ENCODE peak calls at places on chromosomes 1 and 21, in six cellular contexts. I is choroid plexus epithelial cell, L is A549, B is WERI-Rb-1, T is ovary, W is cardiac muscle cell. P is an unnamed sample.

GRCh38 chr1:24384251-24385090 is 29.1 kb downstream of the STPG1 start:
- DNase-seq in I (peak), L (no peak), B (no peak), T (no peak), W (peak), P (no peak)

GRCh38 chr1:38680801-38681510 is 178.6 kb downstream of the RRAGC start:
- DNase-seq in I (peak), L (no peak), B (no peak), T (no peak), W (peak), P (peak)

GRCh38 chr1:66982561-66983285 is 57.9 kb downstream of the MIER1 start:
- DNase-seq in I (no peak), L (no peak), B (no peak), T (no peak), W (no peak), P (no peak)

GRCh38 chr1:11383553-11384169 is 95.3 kb upstream of the DISP3 start:
- DNase-seq in I (no peak), L (no peak), B (no peak), T (no peak), W (peak), P (no peak)

GRCh38 chr1:168728452-168729404 is at the start of gene DPT:
- DNase-seq in I (no peak), L (no peak), B (no peak), T (no peak), W (peak), P (no peak)

GRCh38 chr1:62716397-62716796 is 28.2 kb upstream of the DOCK7 start:
- DNase-seq in I (no peak), L (no peak), B (no peak), T (no peak), W (no peak), P (no peak)

GRCh38 chr1:234976880-234977680 is 151.6 kb downstream of the TOMM20 start:
- DNase-seq in I (no peak), L (no peak), B (no peak), T (no peak), W (no peak), P (no peak)

GRCh38 chr1:89901957-89902669 is 81.3 kb downstream of the LRRC8D start:
- DNase-seq in I (no peak), L (no peak), B (no peak), T (no peak), W (no peak), P (no peak)

GRCh38 chr1:145796753-145797152 is 27.1 kb downstream of the RNF115 start:
- DNase-seq in I (no peak), L (no peak), B (no peak), T (no peak), W (no peak), P (no peak)

GRCh38 chr1:55064861-55065263 is 25.5 kb downstream of the PCSK9 start:
- DNase-seq in I (peak), L (peak), B (no peak), T (no peak), W (peak), P (no peak)

GRCh38 chr1:82733645-82734044 is 932.9 kb downstream of the ADGRL2 start:
- DNase-seq in I (no peak), L (no peak), B (no peak), T (no peak), W (no peak), P (no peak)

GRCh38 chr1:40974945-40975344 is 4.6 kb upstream of the CTPS1 start:
- DNase-seq in I (no peak), L (no peak), B (no peak), T (no peak), W (no peak), P (no peak)

GRCh38 chr1:222974496-222974895 is 159.7 kb downstream of the DISP1 start:
- DNase-seq in I (peak), L (no peak), B (no peak), T (no peak), W (peak), P (no peak)

GRCh38 chr1:23916209-23917131 is 3.3 kb upstream of the CNR2 start:
- DNase-seq in I (peak), L (peak), B (peak), T (peak), W (peak), P (peak)

GRCh38 chr21:37671381-37671780 is 244.9 kb downstream of the KCNJ6 start:
- DNase-seq in I (no peak), L (no peak), B (no peak), T (no peak), W (no peak), P (no peak)

DNA sequence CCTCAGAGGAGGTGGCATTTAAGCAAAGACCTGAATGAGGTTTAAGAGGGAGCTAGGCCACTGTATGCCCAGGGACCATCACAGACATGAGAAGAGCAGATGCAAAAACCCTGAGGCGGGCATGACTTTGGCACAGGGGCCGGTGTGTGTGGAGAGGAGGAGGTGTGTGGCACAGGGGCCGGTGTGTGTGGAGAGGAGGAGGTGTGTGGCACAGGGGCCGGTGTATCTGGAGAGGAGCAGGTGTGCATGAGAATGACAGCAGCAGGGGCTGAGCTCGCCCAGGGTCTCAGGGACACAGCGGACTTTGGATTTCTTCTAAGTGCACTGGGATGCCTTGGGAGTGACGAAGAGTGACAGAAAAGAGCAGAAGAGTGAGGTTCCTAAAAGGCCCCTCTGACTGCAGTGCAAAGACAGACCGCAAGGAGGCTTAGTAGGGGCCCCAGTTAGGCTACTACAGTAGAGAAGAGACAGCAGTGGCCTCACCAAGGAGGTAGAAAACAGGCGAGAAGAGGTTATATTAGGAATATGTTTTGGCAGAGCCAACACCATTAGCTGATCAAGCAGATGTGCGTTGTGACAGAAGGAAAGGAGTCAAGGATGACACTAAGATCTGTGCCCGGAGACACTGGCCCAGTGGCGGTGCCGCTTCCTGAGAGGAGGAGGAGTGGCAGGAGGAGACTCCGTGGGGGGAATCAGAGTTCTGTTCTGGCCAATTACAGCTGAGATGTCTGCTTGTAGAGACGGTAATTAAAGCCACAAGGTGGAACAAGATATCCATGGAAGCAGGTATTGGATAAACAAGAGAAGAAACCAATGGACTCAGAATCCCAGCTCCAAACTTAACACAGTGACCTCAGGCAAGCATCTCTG is 18.4 kb downstream of the ZBTB17 start:
- DNase-seq in I (peak), L (no peak), B (no peak), T (no peak), W (no peak), P (peak)
- TF ChIP-seq CTCF in I (peak), L (peak), B (peak), T (no peak), W (peak), P (peak)

GRCh38 chr1:159845751-159846531 is 16.5 kb downstream of the VSIG8 start:
- DNase-seq in I (peak), L (no peak), B (no peak), T (no peak), W (no peak), P (no peak)
- TF ChIP-seq CTCF in I (no peak), L (no peak), B (no peak), T (no peak), W (no peak), P (no peak)

DNA sequence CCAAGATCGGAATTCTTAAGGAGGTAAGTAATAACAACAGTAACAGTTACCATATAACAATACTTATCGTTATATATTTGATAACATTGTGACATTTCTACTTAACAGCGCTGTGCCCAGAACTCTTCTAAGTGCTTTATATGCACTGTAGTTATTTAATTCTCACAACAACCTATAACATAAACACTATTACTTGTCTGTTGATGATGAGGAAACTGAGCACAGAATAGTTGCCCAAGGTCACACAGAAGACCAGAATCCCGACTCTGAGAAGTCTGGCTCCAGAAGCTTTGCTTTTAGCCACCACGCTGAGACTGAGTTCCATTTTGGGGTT is 2.4 kb upstream of the ANXA9 start:
- DNase-seq in I (no peak), L (no peak), B (no peak), T (no peak), W (no peak), P (no peak)
- TF ChIP-seq CTCF in I (no peak), L (no peak), B (no peak), T (no peak), W (no peak), P (no peak)

DNA sequence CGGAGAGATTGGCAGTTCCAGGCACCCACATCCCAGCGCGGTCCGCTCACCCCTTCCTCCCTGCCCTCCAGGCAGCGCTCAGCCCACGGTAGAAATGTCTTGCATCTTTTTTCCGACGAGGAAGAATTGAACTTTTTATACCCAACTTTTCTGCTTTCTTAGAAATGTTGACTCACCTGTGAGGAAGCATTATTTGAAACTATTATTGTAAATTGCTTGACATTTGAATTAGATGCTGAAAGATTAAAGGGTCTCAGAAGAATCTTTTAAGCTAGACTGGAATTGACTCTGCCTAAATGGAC is 912 bp upstream of the SIPA1L2 start:
- DNase-seq in I (no peak), L (no peak), B (no peak), T (no peak), W (no peak), P (no peak)
- TF ChIP-seq CTCF in I (no peak), L (no peak), B (no peak), T (no peak), W (no peak), P (no peak)

GRCh38 chr1:116881879-116882520 is 27.7 kb upstream of the PTGFRN start:
- DNase-seq in I (peak), L (peak), B (peak), T (peak), W (peak), P (peak)
- TF ChIP-seq CTCF in I (peak), L (peak), B (peak), T (no peak), W (peak), P (no peak)